ENCODE peak calls at places on chromosomes 1 and 21, in eight cellular contexts. One of them, this sample, is unnamed.
A peak's percentile ranks its signal among the peaks of the same experiment; 100 is the strongest.

GRCh38 chr1:9651565-9652378 is at the start of gene PIK3CD:
- DNase-seq in mesenteric fat pad: peak; percentile 90
- DNase-seq in posterior vena cava: peak; percentile 83
- DNase-seq in stimulated activated CD4-positive, alpha-beta T cell treated with anti-CD3 and anti-CD28 coated beads, Interleukin-2, amount 100 ng/mL, for 48 hours: peak; percentile 37
- DNase-seq in endothelial cell: peak; percentile 54
- DNase-seq in hepatic stellate cell: no peak
- DNase-seq in heart left ventricle: no peak
- DNase-seq in amygdala: no peak
- DNase-seq in this sample: peak; percentile 61

GRCh38 chr1:50976890-50977574 is 7.0 kb downstream of the CDKN2C start:
- DNase-seq in mesenteric fat pad: no peak
- DNase-seq in posterior vena cava: no peak
- DNase-seq in stimulated activated CD4-positive, alpha-beta T cell treated with anti-CD3 and anti-CD28 coated beads, Interleukin-2, amount 100 ng/mL, for 48 hours: no peak
- DNase-seq in endothelial cell: peak; percentile 11
- DNase-seq in hepatic stellate cell: peak; percentile 51
- DNase-seq in heart left ventricle: peak; percentile 44
- DNase-seq in amygdala: peak; percentile 37
- DNase-seq in this sample: peak; percentile 50

GRCh38 chr1:244436336-244437102 is 15.2 kb downstream of the ADSS2 start:
- DNase-seq in mesenteric fat pad: no peak
- DNase-seq in posterior vena cava: no peak
- DNase-seq in stimulated activated CD4-positive, alpha-beta T cell treated with anti-CD3 and anti-CD28 coated beads, Interleukin-2, amount 100 ng/mL, for 48 hours: no peak
- DNase-seq in endothelial cell: no peak
- DNase-seq in hepatic stellate cell: no peak
- DNase-seq in heart left ventricle: no peak
- DNase-seq in amygdala: no peak
- DNase-seq in this sample: no peak

GRCh38 chr21:42646076-42646825 is 7.2 kb upstream of the PDE9A start:
- DNase-seq in mesenteric fat pad: no peak
- DNase-seq in posterior vena cava: peak; percentile 74
- DNase-seq in stimulated activated CD4-positive, alpha-beta T cell treated with anti-CD3 and anti-CD28 coated beads, Interleukin-2, amount 100 ng/mL, for 48 hours: no peak
- DNase-seq in endothelial cell: no peak
- DNase-seq in hepatic stellate cell: no peak
- DNase-seq in heart left ventricle: no peak
- DNase-seq in amygdala: no peak
- DNase-seq in this sample: peak; percentile 17

GRCh38 chr1:1074631-1075147 is 583 bp upstream of the RNF223 start:
- DNase-seq in mesenteric fat pad: no peak
- DNase-seq in posterior vena cava: no peak
- DNase-seq in stimulated activated CD4-positive, alpha-beta T cell treated with anti-CD3 and anti-CD28 coated beads, Interleukin-2, amount 100 ng/mL, for 48 hours: no peak
- DNase-seq in endothelial cell: no peak
- DNase-seq in hepatic stellate cell: no peak
- DNase-seq in heart left ventricle: no peak
- DNase-seq in amygdala: no peak
- DNase-seq in this sample: no peak

GRCh38 chr1:6148497-6149241 is 31.5 kb downstream of the CHD5 start:
- DNase-seq in mesenteric fat pad: no peak
- DNase-seq in posterior vena cava: no peak
- DNase-seq in stimulated activated CD4-positive, alpha-beta T cell treated with anti-CD3 and anti-CD28 coated beads, Interleukin-2, amount 100 ng/mL, for 48 hours: peak; percentile 75
- DNase-seq in endothelial cell: peak; percentile 77
- DNase-seq in hepatic stellate cell: no peak
- DNase-seq in heart left ventricle: peak; percentile 42
- DNase-seq in amygdala: peak; percentile 31
- DNase-seq in this sample: peak; percentile 62

GRCh38 chr1:2575801-2576663 is 10.5 kb upstream of the PRXL2B start:
- DNase-seq in mesenteric fat pad: no peak
- DNase-seq in posterior vena cava: peak; percentile 76
- DNase-seq in stimulated activated CD4-positive, alpha-beta T cell treated with anti-CD3 and anti-CD28 coated beads, Interleukin-2, amount 100 ng/mL, for 48 hours: no peak
- DNase-seq in endothelial cell: no peak
- DNase-seq in hepatic stellate cell: no peak
- DNase-seq in heart left ventricle: no peak
- DNase-seq in amygdala: no peak
- DNase-seq in this sample: peak; percentile 29

GRCh38 chr1:8533124-8533523 is 215.2 kb downstream of the SLC45A1 start:
- DNase-seq in mesenteric fat pad: no peak
- DNase-seq in posterior vena cava: no peak
- DNase-seq in stimulated activated CD4-positive, alpha-beta T cell treated with anti-CD3 and anti-CD28 coated beads, Interleukin-2, amount 100 ng/mL, for 48 hours: no peak
- DNase-seq in endothelial cell: no peak
- DNase-seq in hepatic stellate cell: no peak
- DNase-seq in heart left ventricle: no peak
- DNase-seq in amygdala: no peak
- DNase-seq in this sample: no peak

GRCh38 chr1:50368179-50369007 is 54.9 kb downstream of the DMRTA2 start:
- DNase-seq in mesenteric fat pad: no peak
- DNase-seq in posterior vena cava: no peak
- DNase-seq in stimulated activated CD4-positive, alpha-beta T cell treated with anti-CD3 and anti-CD28 coated beads, Interleukin-2, amount 100 ng/mL, for 48 hours: peak; percentile 40
- DNase-seq in endothelial cell: peak; percentile 67
- DNase-seq in hepatic stellate cell: peak; percentile 36
- DNase-seq in heart left ventricle: no peak
- DNase-seq in amygdala: peak; percentile 42
- DNase-seq in this sample: peak; percentile 32

GRCh38 chr1:156566436-156566835 is 5.9 kb downstream of the IQGAP3 start:
- DNase-seq in mesenteric fat pad: no peak
- DNase-seq in posterior vena cava: no peak
- DNase-seq in stimulated activated CD4-positive, alpha-beta T cell treated with anti-CD3 and anti-CD28 coated beads, Interleukin-2, amount 100 ng/mL, for 48 hours: no peak
- DNase-seq in endothelial cell: no peak
- DNase-seq in hepatic stellate cell: no peak
- DNase-seq in heart left ventricle: no peak
- DNase-seq in amygdala: no peak
- DNase-seq in this sample: no peak

GRCh38 chr1:225926551-225927113 is 2.6 kb upstream of the PYCR2 start:
- DNase-seq in mesenteric fat pad: no peak
- DNase-seq in posterior vena cava: no peak
- DNase-seq in stimulated activated CD4-positive, alpha-beta T cell treated with anti-CD3 and anti-CD28 coated beads, Interleukin-2, amount 100 ng/mL, for 48 hours: no peak
- DNase-seq in endothelial cell: no peak
- DNase-seq in hepatic stellate cell: peak; percentile 46
- DNase-seq in heart left ventricle: no peak
- DNase-seq in amygdala: no peak
- DNase-seq in this sample: no peak

GRCh38 chr1:2597441-2598328 is 11.1 kb downstream of the PRXL2B start:
- DNase-seq in mesenteric fat pad: no peak
- DNase-seq in posterior vena cava: no peak
- DNase-seq in stimulated activated CD4-positive, alpha-beta T cell treated with anti-CD3 and anti-CD28 coated beads, Interleukin-2, amount 100 ng/mL, for 48 hours: no peak
- DNase-seq in endothelial cell: no peak
- DNase-seq in hepatic stellate cell: no peak
- DNase-seq in heart left ventricle: no peak
- DNase-seq in amygdala: no peak
- DNase-seq in this sample: no peak

GRCh38 chr1:183604048-183604808 is 14.0 kb upstream of the NCF2 start:
- DNase-seq in mesenteric fat pad: no peak
- DNase-seq in posterior vena cava: peak; percentile 81
- DNase-seq in stimulated activated CD4-positive, alpha-beta T cell treated with anti-CD3 and anti-CD28 coated beads, Interleukin-2, amount 100 ng/mL, for 48 hours: no peak
- DNase-seq in endothelial cell: no peak
- DNase-seq in hepatic stellate cell: peak; percentile 49
- DNase-seq in heart left ventricle: peak; percentile 51
- DNase-seq in amygdala: no peak
- DNase-seq in this sample: no peak

GRCh38 chr1:221987860-221988520 is 246.1 kb upstream of the DUSP10 start:
- DNase-seq in mesenteric fat pad: no peak
- DNase-seq in posterior vena cava: no peak
- DNase-seq in stimulated activated CD4-positive, alpha-beta T cell treated with anti-CD3 and anti-CD28 coated beads, Interleukin-2, amount 100 ng/mL, for 48 hours: no peak
- DNase-seq in endothelial cell: no peak
- DNase-seq in hepatic stellate cell: peak; percentile 64
- DNase-seq in heart left ventricle: no peak
- DNase-seq in amygdala: no peak
- DNase-seq in this sample: no peak

GRCh38 chr21:35838987-35839763 is 221.2 kb downstream of the SETD4 start:
- DNase-seq in mesenteric fat pad: no peak
- DNase-seq in posterior vena cava: no peak
- DNase-seq in stimulated activated CD4-positive, alpha-beta T cell treated with anti-CD3 and anti-CD28 coated beads, Interleukin-2, amount 100 ng/mL, for 48 hours: no peak
- DNase-seq in endothelial cell: no peak
- DNase-seq in hepatic stellate cell: no peak
- DNase-seq in heart left ventricle: no peak
- DNase-seq in amygdala: no peak
- DNase-seq in this sample: no peak

GRCh38 chr21:32475162-32475812 is 62.8 kb downstream of the EVA1C start:
- DNase-seq in mesenteric fat pad: peak; percentile 8
- DNase-seq in posterior vena cava: no peak
- DNase-seq in stimulated activated CD4-positive, alpha-beta T cell treated with anti-CD3 and anti-CD28 coated beads, Interleukin-2, amount 100 ng/mL, for 48 hours: no peak
- DNase-seq in endothelial cell: no peak
- DNase-seq in hepatic stellate cell: peak; percentile 68
- DNase-seq in heart left ventricle: no peak
- DNase-seq in amygdala: no peak
- DNase-seq in this sample: no peak

GRCh38 chr1:66564250-66564649 is 30.3 kb downstream of the SGIP1 start:
- DNase-seq in mesenteric fat pad: no peak
- DNase-seq in posterior vena cava: no peak
- DNase-seq in stimulated activated CD4-positive, alpha-beta T cell treated with anti-CD3 and anti-CD28 coated beads, Interleukin-2, amount 100 ng/mL, for 48 hours: no peak
- DNase-seq in endothelial cell: no peak
- DNase-seq in hepatic stellate cell: peak; percentile 24
- DNase-seq in heart left ventricle: no peak
- DNase-seq in amygdala: no peak
- DNase-seq in this sample: no peak

GRCh38 chr1:41426201-41426890 is 58.1 kb downstream of the EDN2 start:
- DNase-seq in mesenteric fat pad: no peak
- DNase-seq in posterior vena cava: no peak
- DNase-seq in stimulated activated CD4-positive, alpha-beta T cell treated with anti-CD3 and anti-CD28 coated beads, Interleukin-2, amount 100 ng/mL, for 48 hours: no peak
- DNase-seq in endothelial cell: no peak
- DNase-seq in hepatic stellate cell: no peak
- DNase-seq in heart left ventricle: no peak
- DNase-seq in amygdala: no peak
- DNase-seq in this sample: no peak

GRCh38 chr1:236140705-236141446 is 1.5 kb upstream of the GPR137B start:
- DNase-seq in mesenteric fat pad: no peak
- DNase-seq in posterior vena cava: no peak
- DNase-seq in stimulated activated CD4-positive, alpha-beta T cell treated with anti-CD3 and anti-CD28 coated beads, Interleukin-2, amount 100 ng/mL, for 48 hours: no peak
- DNase-seq in endothelial cell: no peak
- DNase-seq in hepatic stellate cell: no peak
- DNase-seq in heart left ventricle: no peak
- DNase-seq in amygdala: no peak
- DNase-seq in this sample: no peak

GRCh38 chr1:47834326-47834725 is 162.9 kb downstream of the TRABD2B start:
- DNase-seq in mesenteric fat pad: no peak
- DNase-seq in posterior vena cava: no peak
- DNase-seq in stimulated activated CD4-positive, alpha-beta T cell treated with anti-CD3 and anti-CD28 coated beads, Interleukin-2, amount 100 ng/mL, for 48 hours: no peak
- DNase-seq in endothelial cell: no peak
- DNase-seq in hepatic stellate cell: no peak
- DNase-seq in heart left ventricle: no peak
- DNase-seq in amygdala: no peak
- DNase-seq in this sample: no peak

GRCh38 chr1:2529776-2530500 is at the start of gene HES5:
- DNase-seq in mesenteric fat pad: no peak
- DNase-seq in posterior vena cava: no peak
- DNase-seq in stimulated activated CD4-positive, alpha-beta T cell treated with anti-CD3 and anti-CD28 coated beads, Interleukin-2, amount 100 ng/mL, for 48 hours: no peak
- DNase-seq in endothelial cell: no peak
- DNase-seq in hepatic stellate cell: no peak
- DNase-seq in heart left ventricle: peak; percentile 69
- DNase-seq in amygdala: peak; percentile 80
- DNase-seq in this sample: peak; percentile 60

GRCh38 chr1:178093958-178094751 is at the start of gene RASAL2:
- DNase-seq in mesenteric fat pad: peak; percentile 92
- DNase-seq in posterior vena cava: peak; percentile 89
- DNase-seq in stimulated activated CD4-positive, alpha-beta T cell treated with anti-CD3 and anti-CD28 coated beads, Interleukin-2, amount 100 ng/mL, for 48 hours: no peak
- DNase-seq in endothelial cell: peak; percentile 74
- DNase-seq in hepatic stellate cell: peak; percentile 84
- DNase-seq in heart left ventricle: peak; percentile 71
- DNase-seq in amygdala: peak; percentile 58
- DNase-seq in this sample: peak; percentile 83

GRCh38 chr1:233244183-233244582 is 51.3 kb downstream of the PCNX2 start:
- DNase-seq in mesenteric fat pad: no peak
- DNase-seq in posterior vena cava: no peak
- DNase-seq in stimulated activated CD4-positive, alpha-beta T cell treated with anti-CD3 and anti-CD28 coated beads, Interleukin-2, amount 100 ng/mL, for 48 hours: no peak
- DNase-seq in endothelial cell: no peak
- DNase-seq in hepatic stellate cell: no peak
- DNase-seq in heart left ventricle: no peak
- DNase-seq in amygdala: no peak
- DNase-seq in this sample: no peak

GRCh38 chr1:209650454-209650853 is 1.8 kb downstream of the LAMB3 start:
- DNase-seq in mesenteric fat pad: no peak
- DNase-seq in posterior vena cava: no peak
- DNase-seq in stimulated activated CD4-positive, alpha-beta T cell treated with anti-CD3 and anti-CD28 coated beads, Interleukin-2, amount 100 ng/mL, for 48 hours: no peak
- DNase-seq in endothelial cell: no peak
- DNase-seq in hepatic stellate cell: no peak
- DNase-seq in heart left ventricle: no peak
- DNase-seq in amygdala: no peak
- DNase-seq in this sample: no peak

GRCh38 chr21:35696644-35697043 is 363.7 kb downstream of the SETD4 start:
- DNase-seq in mesenteric fat pad: no peak
- DNase-seq in posterior vena cava: no peak
- DNase-seq in stimulated activated CD4-positive, alpha-beta T cell treated with anti-CD3 and anti-CD28 coated beads, Interleukin-2, amount 100 ng/mL, for 48 hours: no peak
- DNase-seq in endothelial cell: no peak
- DNase-seq in hepatic stellate cell: no peak
- DNase-seq in heart left ventricle: no peak
- DNase-seq in amygdala: no peak
- DNase-seq in this sample: no peak

GRCh38 chr1:79657916-79658662 is 651.6 kb upstream of the ADGRL4 start:
- DNase-seq in mesenteric fat pad: no peak
- DNase-seq in posterior vena cava: no peak
- DNase-seq in stimulated activated CD4-positive, alpha-beta T cell treated with anti-CD3 and anti-CD28 coated beads, Interleukin-2, amount 100 ng/mL, for 48 hours: no peak
- DNase-seq in endothelial cell: no peak
- DNase-seq in hepatic stellate cell: no peak
- DNase-seq in heart left ventricle: no peak
- DNase-seq in amygdala: no peak
- DNase-seq in this sample: no peak

GRCh38 chr1:6989506-6990159 is 204.4 kb downstream of the CAMTA1 start:
- DNase-seq in mesenteric fat pad: peak; percentile 39
- DNase-seq in posterior vena cava: peak; percentile 36
- DNase-seq in stimulated activated CD4-positive, alpha-beta T cell treated with anti-CD3 and anti-CD28 coated beads, Interleukin-2, amount 100 ng/mL, for 48 hours: no peak
- DNase-seq in endothelial cell: no peak
- DNase-seq in hepatic stellate cell: no peak
- DNase-seq in heart left ventricle: no peak
- DNase-seq in amygdala: no peak
- DNase-seq in this sample: no peak

GRCh38 chr1:98086156-98086555 is 165.3 kb upstream of the DPYD start:
- DNase-seq in mesenteric fat pad: no peak
- DNase-seq in posterior vena cava: no peak
- DNase-seq in stimulated activated CD4-positive, alpha-beta T cell treated with anti-CD3 and anti-CD28 coated beads, Interleukin-2, amount 100 ng/mL, for 48 hours: no peak
- DNase-seq in endothelial cell: no peak
- DNase-seq in hepatic stellate cell: no peak
- DNase-seq in heart left ventricle: no peak
- DNase-seq in amygdala: no peak
- DNase-seq in this sample: no peak

GRCh38 chr1:41884256-41885240 is 34.2 kb downstream of the HIVEP3 start:
- DNase-seq in mesenteric fat pad: peak; percentile 59
- DNase-seq in posterior vena cava: no peak
- DNase-seq in stimulated activated CD4-positive, alpha-beta T cell treated with anti-CD3 and anti-CD28 coated beads, Interleukin-2, amount 100 ng/mL, for 48 hours: no peak
- DNase-seq in endothelial cell: no peak
- DNase-seq in hepatic stellate cell: no peak
- DNase-seq in heart left ventricle: no peak
- DNase-seq in amygdala: no peak
- DNase-seq in this sample: no peak